ENCODE peak calls at places on chromosomes 2 and 18, in four cellular contexts. Z, K, P and L are unnamed samples.

GRCh38 chr2:239042046-239042445 is 194.2 kb downstream of the TWIST2 start:
- DNase-seq in K (no peak), P (no peak), Z (no peak), L (no peak)

GRCh38 chr2:134227666-134228065 is 26.2 kb upstream of the MGAT5 start:
- DNase-seq in P (no peak), Z (no peak), K (no peak), L (no peak)

GRCh38 chr2:14297340-14297739 is 335.2 kb upstream of the LRATD1 start:
- DNase-seq in Z (no peak), K (no peak), P (no peak), L (no peak)

GRCh38 chr18:71131918-71132317 is 843.1 kb downstream of the SOCS6 start:
- DNase-seq in Z (no peak), P (no peak), K (no peak), L (no peak)

GRCh38 chr2:1787799-1788477 is 43.6 kb upstream of the PXDN start:
- DNase-seq in K (no peak), Z (no peak), P (no peak), L (no peak)

GRCh38 chr2:136217990-136218389 is 100.0 kb upstream of the CXCR4 start:
- DNase-seq in Z (no peak), K (no peak), P (no peak), L (no peak)

GRCh38 chr18:62678847-62679535 is 36.4 kb upstream of the PHLPP1 start:
- DNase-seq in P (no peak), K (no peak), Z (no peak), L (no peak)

GRCh38 chr2:73059106-73059505 is 12.4 kb downstream of the SFXN5 start:
- DNase-seq in Z (no peak), K (no peak), P (no peak), L (no peak)

GRCh38 chr2:105950521-105951389 is 206.0 kb downstream of the NCK2 start:
- DNase-seq in Z (no peak), P (no peak), K (no peak), L (no peak)

GRCh38 chr2:197147942-197148341 is 162.6 kb downstream of the ANKRD44 start:
- DNase-seq in K (no peak), Z (no peak), P (no peak), L (no peak)

GRCh38 chr2:72083751-72084583 is 63.7 kb downstream of the CYP26B1 start:
- DNase-seq in P (no peak), Z (no peak), K (no peak), L (peak; percentile 43)

GRCh38 chr18:8803957-8804356 is 98.6 kb downstream of the MTCL1 start:
- DNase-seq in P (no peak), Z (no peak), K (no peak), L (no peak)

GRCh38 chr2:135762530-135762929 is 20.9 kb downstream of the UBXN4 start:
- DNase-seq in Z (no peak), P (no peak), K (no peak), L (no peak)

GRCh38 chr2:136117909-136118818 is at the start of gene CXCR4:
- DNase-seq in P (peak; percentile 74), Z (no peak), K (peak; percentile 65), L (no peak)

GRCh38 chr2:127174977-127175376 is 45.1 kb downstream of the CYP27C1 start:
- DNase-seq in P (no peak), K (no peak), Z (no peak), L (no peak)

GRCh38 chr2:240643093-240643810 is 18.0 kb downstream of the GPR35 start:
- DNase-seq in P (no peak), K (no peak), Z (no peak), L (no peak)